ENCODE peak calls at places on chromosome 19, in seven cellular contexts. D is BE2C, V is AG09309, P is WTC11, B is breast epithelium, J is GM10248, E is endothelial cell. O is an unnamed sample.

GRCh38 chr19:10919352-10920287 is 8.8 kb downstream of the YIPF2 start:
- DNase-seq in E (no peak), D (peak; percentile 9), J (no peak), B (no peak), V (no peak), P (no peak), O (no peak)

GRCh38 chr19:19630062-19630414 is 2.0 kb upstream of the LPAR2 start:
- DNase-seq in P (no peak), E (no peak), B (no peak), V (no peak), J (no peak), D (no peak), O (no peak)

GRCh38 chr19:6103217-6103644 is 7.1 kb downstream of the RFX2 start:
- DNase-seq in D (no peak), B (peak; percentile 86), E (no peak), P (no peak), J (no peak), V (peak; percentile 95), O (no peak)

GRCh38 chr19:39969681-39970423 is 1.1 kb upstream of the PSMC4 start:
- DNase-seq in J (no peak), B (no peak), V (no peak), E (no peak), P (no peak), D (no peak), O (no peak)

GRCh38 chr19:41871573-41872383 is 5.3 kb upstream of the CD79A start:
- DNase-seq in D (no peak), V (no peak), B (no peak), P (no peak), E (no peak), J (peak; percentile 78), O (no peak)

GRCh38 chr19:32875428-32875827 is 5.9 kb upstream of the SLC7A9 start:
- DNase-seq in V (no peak), J (no peak), E (no peak), B (peak; percentile 8), D (no peak), P (no peak), O (peak; percentile 45)

GRCh38 chr19:42121666-42122069 is 10.6 kb downstream of the POU2F2 start:
- DNase-seq in B (no peak), V (no peak), J (peak; percentile 82), D (no peak), P (peak; percentile 36), E (no peak), O (no peak)

GRCh38 chr19:4636151-4636717 is 3.1 kb upstream of the TNFAIP8L1 start:
- DNase-seq in P (peak; percentile 85), E (peak; percentile 93), V (no peak), B (peak; percentile 21), D (peak; percentile 83), J (peak; percentile 87), O (peak; percentile 86)

GRCh38 chr19:511101-511841 is 4.0 kb downstream of the TPGS1 start:
- DNase-seq in E (no peak), J (peak; percentile 45), V (no peak), P (peak; percentile 38), B (no peak), D (no peak), O (no peak)

GRCh38 chr19:4596033-4596904 is 36.8 kb upstream of the SEMA6B start:
- DNase-seq in B (no peak), V (no peak), D (no peak), P (no peak), J (no peak), E (no peak), O (no peak)

GRCh38 chr19:52307275-52307674 is 10.3 kb downstream of the ZNF480 start:
- DNase-seq in B (no peak), V (no peak), J (no peak), E (no peak), D (no peak), P (peak; percentile 35), O (no peak)

GRCh38 chr19:45117167-45117594 is 24.2 kb downstream of the PPP1R37 start:
- DNase-seq in E (no peak), D (peak; percentile 38), V (no peak), P (no peak), J (peak; percentile 78), B (no peak), O (no peak)

GRCh38 chr19:29337029-29337428 is 124.1 kb upstream of the UQCRFS1 start:
- DNase-seq in B (no peak), P (no peak), J (peak; percentile 1), E (no peak), V (no peak), D (no peak), O (no peak)

DNA sequence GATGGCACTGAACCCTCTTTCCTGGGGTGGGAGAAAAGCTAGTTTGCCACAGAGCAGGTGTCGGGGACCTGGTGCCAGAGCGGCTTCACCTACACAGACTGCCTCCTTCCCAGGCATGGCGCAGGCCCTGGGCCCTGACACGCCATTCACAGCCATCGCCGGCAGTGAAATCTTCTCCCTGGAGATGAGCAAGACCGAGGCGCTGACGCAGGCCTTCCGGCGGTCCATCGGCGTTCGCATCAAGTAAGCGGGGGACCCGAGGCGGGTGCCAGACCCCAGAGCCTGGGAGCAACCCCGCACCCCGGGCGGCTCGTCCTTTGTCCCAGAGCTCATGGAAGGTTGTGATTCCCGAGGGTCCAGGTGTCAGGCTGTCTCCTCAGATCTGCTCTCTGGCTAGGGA is 10.0 kb downstream of the LHB start:
- DNase-seq in B (no peak), E (no peak), D (no peak), P (no peak), V (no peak), J (no peak), O (no peak)
- TF ChIP-seq CTCF in B (no peak), E (no peak), D (no peak), P (no peak), V (no peak), J (no peak), O (no peak)

DNA sequence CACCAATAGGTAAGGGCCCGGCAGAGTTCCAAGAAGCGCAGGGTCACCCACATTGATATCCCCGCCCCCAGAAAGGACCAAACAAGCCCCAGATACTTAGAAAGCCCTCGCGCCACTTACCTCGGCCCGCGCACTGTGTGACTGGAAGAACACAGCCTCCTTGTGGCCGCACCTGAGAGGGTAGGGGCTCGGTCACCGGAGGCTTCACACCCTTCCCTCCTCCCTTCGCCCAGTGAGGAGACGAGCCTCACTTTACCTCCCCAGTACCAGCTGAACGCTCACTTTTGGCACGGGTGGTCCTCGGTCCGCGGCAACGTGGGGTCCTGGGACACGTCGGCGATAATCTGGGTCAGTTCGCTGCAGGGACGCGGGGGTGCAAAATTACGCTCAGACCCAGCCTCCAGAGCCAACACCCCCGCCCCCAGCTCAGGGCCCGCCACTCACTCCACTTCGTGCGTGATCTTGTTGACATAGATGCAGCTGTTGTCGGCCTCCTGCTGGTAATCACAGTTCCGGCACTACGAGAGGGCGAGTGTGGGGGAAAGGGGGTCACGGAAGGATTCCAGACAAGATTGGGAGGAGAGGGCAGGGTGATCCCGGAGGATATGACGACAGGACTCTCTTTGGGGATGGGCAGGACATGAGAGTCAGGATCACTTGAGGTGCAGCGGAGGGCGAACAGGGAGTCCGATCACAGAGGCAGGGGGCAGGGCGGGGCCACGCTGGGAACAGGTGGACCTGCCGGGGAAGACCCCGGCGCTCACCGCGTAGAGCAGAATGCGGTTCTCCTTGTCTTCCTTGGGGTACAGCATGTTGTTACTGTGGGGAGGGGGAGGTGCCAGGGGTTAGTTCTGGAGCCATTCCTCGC is 546 bp downstream of the POLR2I start:
- DNase-seq in P (peak; percentile 51), D (no peak), J (no peak), V (no peak), B (peak; percentile 25), E (peak; percentile 9), O (no peak)
- TF ChIP-seq CTCF in P (no peak), D (peak; percentile 0), J (peak; percentile 14), V (peak; percentile 9), B (no peak), E (no peak), O (peak; percentile 32)

GRCh38 chr19:1813837-1814217 is 1.8 kb upstream of the ATP8B3 start:
- DNase-seq in B (no peak), E (no peak), J (no peak), D (no peak), V (no peak), P (no peak), O (no peak)

GRCh38 chr19:1812426-1813196 is 535 bp upstream of the ATP8B3 start:
- DNase-seq in E (peak; percentile 79), D (peak; percentile 96), B (peak; percentile 80), J (peak; percentile 93), V (peak; percentile 33), P (peak; percentile 97), O (peak; percentile 91)

GRCh38 chr19:1811942-1812425 is at the start of gene ATP8B3:
- DNase-seq in E (no peak), V (no peak), P (no peak), J (peak; percentile 100), D (no peak), B (no peak), O (no peak)

GRCh38 chr19:1814391-1814790 is 2.3 kb upstream of the ATP8B3 start:
- DNase-seq in P (no peak), B (no peak), E (no peak), V (no peak), J (no peak), D (no peak), O (no peak)

DNA sequence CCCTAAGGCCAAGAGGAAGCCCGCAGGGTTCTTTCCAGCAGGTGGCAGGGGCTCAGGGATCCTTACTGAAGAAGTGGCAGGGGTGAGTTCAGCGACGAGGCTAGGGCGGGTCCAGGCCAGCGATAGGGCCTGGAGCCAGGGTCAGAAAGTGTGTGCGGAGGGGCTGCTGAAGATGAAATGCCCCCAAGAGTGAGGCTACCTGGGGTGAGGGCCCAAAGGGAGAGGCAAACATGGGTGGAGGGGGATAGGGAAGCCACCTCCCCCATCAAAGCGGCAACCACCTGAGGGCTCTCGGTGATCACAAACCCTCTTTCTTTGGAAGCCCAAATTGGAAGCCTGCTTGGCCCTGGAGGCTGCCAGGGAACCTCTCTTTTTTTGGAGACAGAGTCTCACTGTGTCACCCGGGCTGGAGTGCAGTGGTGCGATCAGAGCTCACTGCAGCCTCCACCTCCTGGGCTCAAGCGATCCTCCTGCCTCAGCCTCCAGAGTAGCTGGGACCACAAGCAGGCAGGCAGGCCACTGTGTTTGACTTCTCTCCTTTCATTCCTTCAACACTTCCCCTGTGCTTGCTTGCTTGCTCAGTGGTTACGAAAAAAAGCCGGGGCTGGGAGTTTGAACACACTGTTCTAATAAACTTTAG is 1.2 kb upstream of the ATP8B3 start:
- DNase-seq in D (no peak), V (no peak), E (no peak), J (no peak), P (no peak), B (no peak), O (no peak)
- TF ChIP-seq CTCF in D (no peak), V (no peak), E (no peak), J (no peak), P (no peak), B (no peak), O (peak; percentile 6)

DNA sequence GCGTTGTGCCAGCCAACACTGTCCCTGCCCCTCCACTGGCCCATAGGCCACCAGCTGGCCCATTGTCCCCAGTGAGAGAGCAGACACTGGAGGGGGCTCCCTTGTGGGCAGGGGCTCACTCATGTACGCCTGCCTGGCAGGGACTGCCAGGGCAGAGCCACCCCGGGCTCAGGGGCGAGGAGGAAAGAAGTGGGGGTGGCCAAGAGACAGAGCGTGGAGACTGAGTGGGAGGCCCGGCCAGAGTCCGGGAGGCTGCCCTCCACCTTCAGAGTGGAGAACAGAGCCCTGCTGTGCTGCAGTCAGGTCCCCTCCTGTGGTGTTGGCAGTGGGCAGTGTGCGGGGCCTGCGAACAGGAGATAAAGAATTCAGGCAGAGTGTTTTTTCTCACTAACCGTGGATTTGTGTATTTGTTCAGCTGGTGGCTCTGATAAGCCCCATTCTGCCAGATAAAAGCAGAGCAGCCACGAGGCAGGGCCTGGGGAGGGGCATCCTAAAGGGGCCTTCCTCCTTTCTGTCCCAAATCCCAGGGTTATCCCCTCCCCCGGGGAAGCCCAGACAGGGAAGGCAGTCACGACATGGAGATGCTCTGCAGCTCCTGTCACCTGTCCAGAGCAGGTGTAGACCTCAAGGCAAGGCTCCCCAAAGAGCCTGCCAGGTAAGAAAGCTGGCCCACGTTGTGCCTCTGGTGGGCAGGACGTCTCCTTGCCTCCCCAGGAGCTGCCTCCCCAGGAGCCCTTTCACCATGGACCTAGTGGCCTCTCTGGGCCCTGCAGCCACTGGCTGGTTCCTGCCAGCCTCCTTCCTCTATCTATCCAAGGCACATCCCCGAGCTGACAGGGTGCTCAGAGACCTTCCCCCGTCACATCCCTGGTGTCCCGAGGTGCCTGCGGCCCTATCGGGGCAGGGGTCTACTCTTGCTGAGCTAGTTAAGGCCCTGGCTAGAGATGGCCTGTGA is 33.0 kb downstream of the LYL1 start:
- DNase-seq in V (no peak), J (no peak), P (no peak), B (no peak), D (no peak), E (no peak), O (no peak)
- TF ChIP-seq CTCF in V (no peak), J (no peak), P (no peak), B (no peak), D (no peak), E (no peak), O (no peak)

O was measured in type B pancreatic cell.